ENCODE peak calls at places on chromosomes 16 and 17, in nine cellular contexts. D is AG08395; E is activated naive CD4-positive, alpha-beta T cell; Q is colonic mucosa; V is nephron progenitor cell; G is Right ventricle myocardium inferior; J is NCI-H460; Y is small intestine; X is stimulated activated CD4-positive, alpha-beta T cell treated with anti-CD3 and anti-CD28 coated beads, Interleukin-4, amount 100 ng/mL, for 4 hours. B is an unnamed sample.

GRCh38 chr17:7587420-7587786 is 2.5 kb downstream of the SOX15 start:
- DNase-seq in D (peak), E (no peak), Q (no peak), V (no peak), G (no peak), J (no peak), Y (no peak), X (no peak), B (no peak)

GRCh38 chr16:17205279-17206139 is 265.3 kb downstream of the XYLT1 start:
- DNase-seq in D (peak), E (no peak), Q (no peak), V (no peak), G (no peak), J (no peak), Y (no peak), X (no peak), B (no peak)

GRCh38 chr17:72370819-72371218 is 250.0 kb downstream of the SOX9 start:
- DNase-seq in D (peak), E (no peak), Q (no peak), V (no peak), G (no peak), J (peak), Y (no peak), X (no peak), B (no peak)

GRCh38 chr17:56884483-56885144 is 29.2 kb downstream of the TRIM25 start:
- DNase-seq in D (no peak), E (no peak), Q (peak), V (no peak), G (no peak), J (no peak), Y (no peak), X (no peak), B (no peak)

GRCh38 chr16:88650749-88651275 is at the start of gene CYBA:
- DNase-seq in D (peak), E (peak), Q (peak), V (peak), G (peak), J (peak), Y (peak), X (peak), B (no peak)

GRCh38 chr17:19294443-19294842 is 57.3 kb downstream of the EPN2 start:
- DNase-seq in D (no peak), E (no peak), Q (no peak), V (no peak), G (no peak), J (no peak), Y (no peak), X (no peak), B (no peak)

GRCh38 chr16:67969286-67970039 is 1.0 kb upstream of the SLC12A4 start:
- DNase-seq in D (no peak), E (no peak), Q (no peak), V (peak), G (no peak), J (no peak), Y (no peak), X (no peak), B (no peak)

GRCh38 chr17:57329380-57330214 is 73.3 kb downstream of the MSI2 start:
- DNase-seq in D (peak), E (no peak), Q (no peak), V (no peak), G (no peak), J (no peak), Y (no peak), X (no peak), B (no peak)

GRCh38 chr17:81391964-81392908 is 3.0 kb upstream of the BAHCC1 start:
- DNase-seq in D (no peak), E (no peak), Q (no peak), V (no peak), G (peak), J (no peak), Y (no peak), X (no peak), B (no peak)

GRCh38 chr16:49469930-49470451 is 96.4 kb downstream of the C16orf78 start:
- DNase-seq in D (no peak), E (no peak), Q (peak), V (no peak), G (no peak), J (no peak), Y (no peak), X (no peak), B (no peak)

GRCh38 chr17:56149266-56150036 is 3.8 kb upstream of the ANKFN1 start:
- DNase-seq in D (no peak), E (no peak), Q (no peak), V (no peak), G (no peak), J (no peak), Y (no peak), X (no peak), B (no peak)

GRCh38 chr17:38871247-38871991 is 1.6 kb downstream of the LASP1 start:
- DNase-seq in D (peak), E (peak), Q (peak), V (peak), G (peak), J (peak), Y (peak), X (peak), B (no peak)

GRCh38 chr17:72657467-72658317 is 434.8 kb downstream of the SLC39A11 start:
- DNase-seq in D (peak), E (no peak), Q (peak), V (no peak), G (no peak), J (no peak), Y (peak), X (no peak), B (no peak)

GRCh38 chr16:28863929-28864886 is 565 bp downstream of the SH2B1 start:
- DNase-seq in D (peak), E (no peak), Q (peak), V (peak), G (peak), J (no peak), Y (peak), X (no peak), B (no peak)

GRCh38 chr16:83908798-83909197 is 9.9 kb downstream of the MLYCD start:
- DNase-seq in D (no peak), E (no peak), Q (no peak), V (no peak), G (no peak), J (no peak), Y (no peak), X (no peak), B (no peak)

GRCh38 chr16:81435567-81435966 is 9.0 kb upstream of the CMIP start:
- DNase-seq in D (no peak), E (no peak), Q (no peak), V (no peak), G (no peak), J (no peak), Y (no peak), X (no peak), B (no peak)

GRCh38 chr16:49484454-49484853 is 110.8 kb downstream of the C16orf78 start:
- DNase-seq in D (peak), E (no peak), Q (peak), V (peak), G (peak), J (no peak), Y (peak), X (peak), B (no peak)

GRCh38 chr17:44416558-44417289 is 27.3 kb upstream of the ITGA2B start:
- DNase-seq in D (no peak), E (no peak), Q (no peak), V (no peak), G (no peak), J (no peak), Y (no peak), X (no peak), B (no peak)

GRCh38 chr17:74361613-74362391 is at the start of gene BTBD17:
- DNase-seq in D (peak), E (no peak), Q (peak), V (peak), G (peak), J (peak), Y (peak), X (no peak), B (peak)

GRCh38 chr17:73697872-73698271 is 53.6 kb upstream of the SDK2 start:
- DNase-seq in D (no peak), E (no peak), Q (peak), V (no peak), G (no peak), J (no peak), Y (peak), X (no peak), B (peak)

GRCh38 chr16:67336646-67337045 is 10.0 kb downstream of the LRRC36 start:
- DNase-seq in D (no peak), E (no peak), Q (no peak), V (no peak), G (no peak), J (no peak), Y (no peak), X (no peak), B (no peak)

GRCh38 chr17:46931596-46931995 is 8.6 kb downstream of the GOSR2 start:
- DNase-seq in D (no peak), E (no peak), Q (no peak), V (no peak), G (no peak), J (no peak), Y (no peak), X (no peak), B (no peak)

GRCh38 chr16:17921357-17921978 is 415.1 kb downstream of the NPIPA8 start:
- DNase-seq in D (peak), E (no peak), Q (peak), V (peak), G (peak), J (no peak), Y (peak), X (peak), B (peak)

GRCh38 chr17:77280304-77280910 is 139.6 kb downstream of the SEC14L1 start:
- DNase-seq in D (peak), E (no peak), Q (peak), V (no peak), G (no peak), J (no peak), Y (peak), X (no peak), B (no peak)

GRCh38 chr17:62653002-62653830 is 25.7 kb downstream of the MRC2 start:
- DNase-seq in D (peak), E (peak), Q (peak), V (peak), G (peak), J (peak), Y (peak), X (peak), B (peak)

GRCh38 chr16:54446639-54447038 is 160.1 kb upstream of the IRX3 start:
- DNase-seq in D (peak), E (no peak), Q (no peak), V (no peak), G (peak), J (peak), Y (no peak), X (no peak), B (no peak)

GRCh38 chr16:27770271-27771196 is 220.6 kb downstream of the KATNIP start:
- DNase-seq in D (no peak), E (no peak), Q (no peak), V (no peak), G (no peak), J (no peak), Y (no peak), X (no peak), B (no peak)

GRCh38 chr17:68294196-68294555 is 2.9 kb downstream of the ARSG start:
- DNase-seq in D (no peak), E (no peak), Q (no peak), V (no peak), G (no peak), J (no peak), Y (no peak), X (no peak), B (no peak)

GRCh38 chr17:43027091-43028032 is 2.3 kb downstream of the RND2 start:
- DNase-seq in D (no peak), E (no peak), Q (no peak), V (no peak), G (no peak), J (no peak), Y (no peak), X (no peak), B (no peak)